ENCODE peak calls at places on chromosomes 5 and 9, in six cellular contexts. Q is fibroblast of the aortic adventitia, I is lower leg skin, B is A549, F is astrocyte of the spinal cord, X is kidney epithelial cell. E is an unnamed sample.

GRCh38 chr5:67257500-67257899 is 60.9 kb upstream of the CD180 start:
- DNase-seq in Q (no peak), I (no peak), B (no peak), F (no peak), X (no peak), E (no peak)

GRCh38 chr9:123157216-123157615 is 111.2 kb downstream of the STRBP start:
- DNase-seq in Q (peak), I (no peak), B (no peak), F (peak), X (no peak), E (peak)

GRCh38 chr5:75335952-75336624 is 932 bp upstream of the HMGCR start:
- DNase-seq in Q (peak), I (no peak), B (peak), F (peak), X (peak), E (peak)

GRCh38 chr5:153965102-153965645 is 73.5 kb downstream of the FAM114A2 start:
- DNase-seq in Q (peak), I (no peak), B (peak), F (peak), X (no peak), E (peak)

GRCh38 chr5:55714339-55714738 is 2.2 kb upstream of the SLC38A9 start:
- DNase-seq in Q (no peak), I (no peak), B (no peak), F (no peak), X (no peak), E (no peak)

GRCh38 chr9:23803216-23803615 is 22.8 kb downstream of the ELAVL2 start:
- DNase-seq in Q (no peak), I (no peak), B (no peak), F (no peak), X (no peak), E (no peak)

GRCh38 chr9:98218562-98219363 is 26.3 kb upstream of the CORO2A start:
- DNase-seq in Q (no peak), I (no peak), B (no peak), F (peak), X (no peak), E (peak)

GRCh38 chr9:76969716-76970115 is 49.7 kb upstream of the FOXB2 start:
- DNase-seq in Q (no peak), I (no peak), B (no peak), F (no peak), X (no peak), E (no peak)

GRCh38 chr5:141484499-141485304 is at the start of gene PCDHGC4:
- DNase-seq in Q (no peak), I (no peak), B (no peak), F (peak), X (no peak), E (peak)

GRCh38 chr5:92460505-92460904 is 1077.4 kb upstream of the ARRDC3 start:
- DNase-seq in Q (no peak), I (no peak), B (no peak), F (no peak), X (no peak), E (no peak)

GRCh38 chr9:76292658-76293057 is 101.6 kb downstream of the RFK start:
- DNase-seq in Q (no peak), I (no peak), B (no peak), F (no peak), X (no peak), E (no peak)

GRCh38 chr5:7146886-7147285 is 249.1 kb upstream of the ADCY2 start:
- DNase-seq in Q (no peak), I (no peak), B (no peak), F (no peak), X (no peak), E (no peak)

GRCh38 chr9:8468048-8468600 is 668.5 kb upstream of the DMAC1 start:
- DNase-seq in Q (no peak), I (no peak), B (no peak), F (no peak), X (no peak), E (no peak)

GRCh38 chr5:104611419-104611818 is 1048.8 kb upstream of the NUDT12 start:
- DNase-seq in Q (no peak), I (no peak), B (no peak), F (no peak), X (no peak), E (no peak)

GRCh38 chr5:165143727-165144210 is 1638.3 kb downstream of the MAT2B start:
- DNase-seq in Q (no peak), I (no peak), B (no peak), F (no peak), X (no peak), E (peak)

GRCh38 chr9:83714316-83714715 is 6.6 kb upstream of the UBQLN1 start:
- DNase-seq in Q (peak), I (no peak), B (no peak), F (no peak), X (no peak), E (peak)

GRCh38 chr9:99051851-99052250 is 53.1 kb upstream of the TGFBR1 start:
- DNase-seq in Q (peak), I (no peak), B (no peak), F (no peak), X (no peak), E (no peak)

GRCh38 chr5:55042886-55043285 is 18.8 kb downstream of the GZMK start:
- DNase-seq in Q (peak), I (no peak), B (no peak), F (no peak), X (no peak), E (no peak)

GRCh38 chr5:147803941-147804717 is 21.6 kb upstream of the JAKMIP2 start:
- DNase-seq in Q (no peak), I (no peak), B (no peak), F (no peak), X (no peak), E (no peak)

GRCh38 chr9:135282001-135282731 is 194.7 kb downstream of the OLFM1 start:
- DNase-seq in Q (peak), I (peak), B (peak), F (no peak), X (no peak), E (peak)

GRCh38 chr5:10507575-10508024 is 56.3 kb upstream of the ANKRD33B start:
- DNase-seq in Q (peak), I (no peak), B (peak), F (no peak), X (no peak), E (no peak)

GRCh38 chr5:94385767-94386166 is 232.6 kb downstream of the KIAA0825 start:
- DNase-seq in Q (no peak), I (no peak), B (no peak), F (no peak), X (no peak), E (no peak)

GRCh38 chr9:35748239-35748857 is 680 bp downstream of the GBA2 start:
- DNase-seq in Q (peak), I (no peak), B (no peak), F (no peak), X (no peak), E (no peak)

GRCh38 chr5:169344629-169345028 is 43.7 kb upstream of the SLIT3 start:
- DNase-seq in Q (peak), I (peak), B (no peak), F (no peak), X (no peak), E (no peak)

GRCh38 chr5:181233436-181234115 is 10.1 kb downstream of the RACK1 start:
- DNase-seq in Q (no peak), I (peak), B (no peak), F (no peak), X (no peak), E (no peak)

GRCh38 chr9:105187781-105188180 is 56.7 kb upstream of the SLC44A1 start:
- DNase-seq in Q (peak), I (no peak), B (peak), F (peak), X (no peak), E (peak)

DNA sequence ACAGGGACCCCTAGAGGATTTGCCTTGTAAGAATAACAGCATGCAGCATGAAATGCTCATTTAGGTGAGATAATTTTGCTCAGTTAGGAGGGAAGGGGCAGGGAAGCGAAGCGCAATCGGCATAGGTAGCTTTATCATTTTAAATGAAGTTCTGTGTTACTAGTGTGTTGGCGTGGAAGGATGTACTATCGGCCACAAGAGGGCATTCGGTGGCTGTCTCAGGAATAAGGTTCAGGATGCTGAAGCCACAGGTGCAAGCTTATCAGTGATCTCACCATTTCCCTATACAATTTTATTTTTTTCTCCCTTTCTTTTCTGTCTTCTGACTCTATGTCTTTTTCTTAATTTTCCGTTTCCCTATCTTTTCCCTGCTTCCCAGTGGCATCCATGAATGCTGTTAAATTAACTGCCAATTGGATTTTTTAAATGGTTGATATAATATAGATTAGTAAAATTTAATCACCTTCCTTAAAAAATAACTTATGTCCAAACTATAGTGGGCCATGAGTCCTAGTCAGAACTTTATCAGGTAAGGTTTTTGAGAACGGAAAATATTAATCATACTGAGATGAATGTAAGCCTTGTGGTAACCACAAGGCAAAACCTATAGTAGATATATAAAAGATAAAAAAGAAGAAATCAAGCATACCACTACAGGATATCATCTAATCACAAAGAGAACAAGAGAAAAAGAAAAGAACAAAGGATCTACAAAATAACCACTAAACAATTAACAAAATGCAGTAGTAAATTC is 1.2 kb upstream of the INSL6 start:
- DNase-seq in Q (peak), I (no peak), B (peak), F (peak), X (peak), E (peak)
- TF ChIP-seq CTCF in Q (peak), I (no peak), B (peak), F (peak), X (peak), E (peak)

DNA sequence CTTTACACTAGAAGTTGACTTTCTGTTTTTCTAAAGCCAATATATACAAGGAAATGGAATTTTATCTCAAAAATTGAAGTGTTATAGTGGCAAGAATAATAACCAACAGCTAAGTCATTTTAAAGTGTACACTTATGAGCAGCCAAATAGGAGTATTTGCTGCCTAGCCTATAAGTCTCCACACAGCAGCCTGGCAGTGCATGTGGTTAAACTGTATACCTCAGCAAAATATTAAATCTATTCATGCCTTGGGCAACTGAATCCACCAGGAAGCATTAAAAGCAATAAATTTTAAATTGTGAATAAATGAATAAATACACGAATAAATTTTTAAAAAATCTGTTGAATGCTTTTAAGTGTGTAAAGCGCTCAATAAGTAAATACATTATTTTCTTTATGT is 432.4 kb upstream of the RORB start:
- DNase-seq in Q (no peak), I (no peak), B (no peak), F (no peak), X (no peak), E (no peak)
- H3K4me3 ChIP-seq in Q (no peak), I (no peak), B (no peak), F (no peak), X (no peak), E (no peak)

GRCh38 chr5:152723482-152723881 is 318.4 kb upstream of the NMUR2 start:
- DNase-seq in Q (no peak), I (no peak), B (no peak), F (no peak), X (no peak), E (no peak)
- TF ChIP-seq CTCF in Q (no peak), I (no peak), B (no peak), F (no peak), X (no peak), E (no peak)

GRCh38 chr9:5626727-5627634 is 1.9 kb upstream of the RIC1 start:
- DNase-seq in Q (peak), I (no peak), B (no peak), F (peak), X (peak), E (peak)
- H3K4me3 ChIP-seq in Q (peak), I (no peak), B (no peak), F (peak), X (peak), E (peak)

GRCh38 chr9:88990721-88991065 is 575 bp upstream of the S1PR3 start:
- DNase-seq in Q (no peak), I (no peak), B (peak), F (no peak), X (no peak), E (no peak)
- TF ChIP-seq CTCF in Q (no peak), I (no peak), B (no peak), F (peak), X (peak), E (peak)

GRCh38 chr9:133881671-133882381 is 110.3 kb downstream of the VAV2 start:
- DNase-seq in Q (no peak), I (no peak), B (no peak), F (no peak), X (no peak), E (peak)
- H3K4me3 ChIP-seq in Q (no peak), I (no peak), B (no peak), F (no peak), X (no peak), E (no peak)

GRCh38 chr9:95190413-95190812 is 127.1 kb downstream of the FANCC start:
- DNase-seq in Q (no peak), I (no peak), B (no peak), F (no peak), X (no peak), E (no peak)

GRCh38 chr9:95193480-95193879 is 124.0 kb downstream of the FANCC start:
- DNase-seq in Q (no peak), I (no peak), B (no peak), F (no peak), X (no peak), E (no peak)

GRCh38 chr9:95192631-95193030 is 124.9 kb downstream of the FANCC start:
- DNase-seq in Q (no peak), I (no peak), B (no peak), F (no peak), X (no peak), E (no peak)

GRCh38 chr9:95189230-95190098 is 128.0 kb downstream of the FANCC start:
- DNase-seq in Q (peak), I (peak), B (no peak), F (peak), X (no peak), E (peak)

DNA sequence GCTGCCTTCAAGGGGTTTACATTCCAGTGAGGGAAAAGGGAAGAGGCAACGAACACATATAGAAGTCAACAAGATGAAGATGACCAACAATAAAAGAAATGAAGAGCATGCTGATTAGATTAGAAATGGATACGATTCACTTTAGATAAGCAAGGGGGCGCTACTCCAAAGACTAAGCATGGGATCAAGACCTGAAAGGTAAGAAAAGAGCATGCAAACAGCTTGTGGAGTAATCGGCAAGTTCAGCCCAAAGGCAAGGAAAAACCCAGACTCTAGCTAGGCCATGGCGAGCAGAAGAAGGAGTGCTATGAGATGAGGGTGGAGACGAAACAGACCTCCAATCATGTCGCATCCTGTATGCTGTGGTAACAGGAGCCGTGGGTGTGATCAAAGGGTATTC is 124.4 kb downstream of the FANCC start:
- DNase-seq in Q (no peak), I (no peak), B (no peak), F (no peak), X (no peak), E (no peak)
- TF ChIP-seq CTCF in Q (no peak), I (no peak), B (no peak), F (peak), X (no peak), E (peak)

DNA sequence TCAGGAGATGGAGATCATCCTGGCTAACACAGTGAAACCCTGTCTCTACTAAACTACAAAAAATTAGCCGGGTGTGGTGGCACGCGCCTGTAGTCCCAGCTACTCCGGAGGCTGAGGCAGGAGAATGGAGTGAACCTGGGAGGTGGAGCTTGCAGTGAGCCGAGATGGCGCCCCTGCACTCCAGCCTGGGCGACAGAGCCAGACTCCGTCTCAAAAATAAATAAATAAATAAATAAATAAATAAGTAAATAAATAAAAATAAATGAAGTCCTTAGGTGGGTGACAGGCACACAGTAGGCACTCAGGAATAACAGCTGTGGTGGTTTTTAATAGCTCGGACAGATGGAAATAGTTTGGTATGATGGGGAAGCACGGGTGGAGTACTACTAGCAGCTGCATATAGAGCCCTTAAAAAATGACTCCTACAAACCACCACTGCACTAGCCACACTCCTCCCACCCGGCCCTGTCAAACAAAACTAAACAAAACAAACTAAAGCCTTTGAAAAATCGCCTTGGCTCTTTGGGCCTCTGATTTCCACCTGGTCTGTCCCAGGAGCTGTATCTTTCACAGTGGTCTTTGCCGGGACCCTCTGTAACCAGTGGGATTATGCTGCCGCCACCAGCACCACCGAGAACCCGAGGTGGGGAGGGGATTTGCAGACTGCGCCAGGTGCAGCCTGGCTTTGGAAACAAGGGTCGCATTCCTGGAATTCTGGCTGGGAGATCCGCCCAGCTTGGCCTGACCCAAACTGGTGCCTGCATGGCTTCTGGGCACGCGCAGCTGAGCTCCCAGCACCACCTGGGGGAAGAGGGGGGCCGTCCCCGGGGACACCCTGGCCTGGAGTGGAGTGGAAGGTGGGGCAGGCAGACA is 5.1 kb upstream of the WDR5 start:
- DNase-seq in Q (peak), I (no peak), B (no peak), F (no peak), X (no peak), E (no peak)
- H3K4me3 ChIP-seq in Q (no peak), I (no peak), B (no peak), F (no peak), X (no peak), E (no peak)

DNA sequence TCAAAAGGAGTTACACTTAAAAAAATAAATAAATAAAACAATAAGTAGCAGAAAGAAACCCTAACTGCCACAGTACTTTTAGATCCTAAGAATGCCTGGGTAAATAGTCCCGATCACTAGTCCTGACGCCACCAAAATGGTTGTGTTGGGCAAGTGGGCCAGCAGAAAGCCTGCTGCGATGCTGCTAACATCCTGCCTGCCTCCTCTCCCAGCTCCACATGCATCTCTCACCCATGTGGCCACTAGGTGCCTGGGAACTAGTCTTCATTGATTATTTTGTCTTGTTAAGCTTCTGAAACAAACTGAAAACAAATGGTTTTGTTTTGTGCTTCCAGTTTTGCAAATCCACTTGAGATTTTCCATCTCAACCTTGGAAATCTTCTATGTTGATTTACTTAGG is 54.4 kb upstream of the TRAF1 start:
- DNase-seq in Q (no peak), I (no peak), B (no peak), F (no peak), X (no peak), E (no peak)
- TF ChIP-seq CTCF in Q (no peak), I (no peak), B (no peak), F (no peak), X (no peak), E (peak)

E was measured in choroid plexus epithelial cell.